ENCODE peak calls at places on chromosomes 16 and 17, in four cellular contexts. M is Peyer's patch, Y is PC-9, H is cardiac muscle cell. J is an unnamed sample.
A peak's percentile ranks its signal among the peaks of the same experiment; 100 is the strongest.

GRCh38 chr16:85395913-85396878 is 216.9 kb upstream of the GSE1 start:
- DNase-seq in M (no peak), Y (no peak), H (peak; percentile 48), J (no peak)

GRCh38 chr17:3959295-3959899 is 4.8 kb downstream of the ATP2A3 start:
- DNase-seq in M (peak; percentile 79), Y (peak; percentile 80), H (peak; percentile 14), J (no peak)

GRCh38 chr16:83400234-83400633 is 407.5 kb upstream of the HSBP1 start:
- DNase-seq in M (no peak), Y (no peak), H (peak; percentile 12), J (no peak)

GRCh38 chr17:38711792-38712571 is 6.9 kb downstream of the MLLT6 start:
- DNase-seq in M (no peak), Y (no peak), H (no peak), J (no peak)

GRCh38 chr16:48374255-48374654 is 11.0 kb downstream of the SIAH1 start:
- DNase-seq in M (no peak), Y (no peak), H (no peak), J (no peak)

GRCh38 chr17:48487221-48487620 is 43.6 kb downstream of the HOXB1 start:
- DNase-seq in M (no peak), Y (no peak), H (no peak), J (no peak)

GRCh38 chr16:26981266-26981938 is 85.3 kb upstream of the C16orf82 start:
- DNase-seq in M (no peak), Y (no peak), H (peak; percentile 5), J (no peak)

GRCh38 chr17:53950207-53950857 is 127.6 kb downstream of the KIF2B start:
- DNase-seq in M (no peak), Y (no peak), H (no peak), J (no peak)

GRCh38 chr17:57365420-57365819 is 109.1 kb downstream of the MSI2 start:
- DNase-seq in M (no peak), Y (no peak), H (peak; percentile 39), J (no peak)

GRCh38 chr17:48051706-48052486 is 3.7 kb downstream of the NFE2L1 start:
- DNase-seq in M (no peak), Y (peak; percentile 31), H (peak; percentile 99), J (no peak)

GRCh38 chr17:35774499-35774898 is 13.8 kb downstream of the C17orf50 start:
- DNase-seq in M (no peak), Y (no peak), H (peak; percentile 73), J (no peak)

GRCh38 chr17:17130077-17130844 is 75.9 kb downstream of the PLD6 start:
- DNase-seq in M (no peak), Y (no peak), H (no peak), J (no peak)

GRCh38 chr17:82736511-82737185 is 1.2 kb downstream of the FN3K start:
- DNase-seq in M (no peak), Y (no peak), H (no peak), J (no peak)

GRCh38 chr16:89899879-89900481 is 18.7 kb upstream of the MC1R start:
- DNase-seq in M (no peak), Y (no peak), H (no peak), J (no peak)

GRCh38 chr17:64109400-64109799 is 20.5 kb downstream of the ERN1 start:
- DNase-seq in M (no peak), Y (no peak), H (no peak), J (no peak)

GRCh38 chr17:63647065-63647725 is 25.0 kb downstream of the MAP3K3 start:
- DNase-seq in M (no peak), Y (peak; percentile 82), H (peak; percentile 73), J (no peak)

GRCh38 chr17:77286391-77286640 is 145.5 kb downstream of the SEC14L1 start:
- DNase-seq in M (no peak), Y (no peak), H (no peak), J (no peak)
- H3K4me3 ChIP-seq in M (no peak overlapping the region), Y (peak overlapping the region; percentile 72), H (no peak overlapping the region), J (no peak overlapping the region)

DNA sequence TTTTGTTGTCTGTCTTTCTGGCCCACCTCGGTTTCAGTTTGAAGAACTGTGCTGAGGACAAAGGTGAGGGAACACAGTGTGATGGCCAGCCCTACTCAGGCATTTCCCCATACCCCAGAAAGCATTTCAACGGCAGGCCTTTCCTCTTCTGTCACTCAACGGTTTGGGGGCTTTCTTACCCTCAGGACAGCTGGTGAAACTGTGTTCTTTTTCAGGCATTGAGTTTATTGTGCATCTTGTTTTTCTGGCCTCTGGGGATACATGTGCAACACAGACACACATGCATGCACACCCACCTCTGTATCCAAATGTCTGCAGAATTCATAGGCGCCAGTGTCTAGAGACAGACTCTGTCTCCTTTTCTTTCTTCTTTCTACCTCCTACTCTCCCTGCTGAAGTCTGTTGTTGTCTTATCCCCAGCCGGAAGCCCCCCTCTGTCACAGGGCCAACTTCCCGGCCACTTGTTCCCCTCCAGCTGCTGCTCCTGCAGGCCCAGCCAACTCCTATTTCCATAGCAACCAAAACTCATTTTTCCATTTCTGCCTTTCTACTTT is 17.0 kb downstream of the CHD9 start:
- DNase-seq in M (no peak), Y (no peak), H (peak; percentile 85), J (no peak)
- H3K27ac ChIP-seq in M (peak overlapping the region; percentile 3), Y (no peak overlapping the region), H (no peak overlapping the region), J (no peak overlapping the region)

GRCh38 chr17:78715876-78716275 is 66.2 kb downstream of the CYTH1 start:
- DNase-seq in M (no peak), Y (no peak), H (no peak), J (no peak)

GRCh38 chr17:78715000-78715771 is 66.9 kb downstream of the CYTH1 start:
- DNase-seq in M (no peak), Y (no peak), H (no peak), J (no peak)

GRCh38 chr17:78716814-78717393 is 65.2 kb downstream of the CYTH1 start:
- DNase-seq in M (peak; percentile 77), Y (no peak), H (peak; percentile 54), J (no peak)

GRCh38 chr17:78716292-78716691 is 65.8 kb downstream of the CYTH1 start:
- DNase-seq in M (no peak), Y (no peak), H (no peak), J (no peak)

GRCh38 chr17:78714534-78714933 is 67.5 kb downstream of the CYTH1 start:
- DNase-seq in M (no peak), Y (no peak), H (no peak), J (no peak)
- H3K4me1 ChIP-seq in M (peaks cover 6% of the 10 kb centered on the region), Y (no peaks in the 10 kb centered on the region), H (peaks cover 11% of the 10 kb centered on the region), J (peaks cover 89% of the 10 kb centered on the region)

DNA sequence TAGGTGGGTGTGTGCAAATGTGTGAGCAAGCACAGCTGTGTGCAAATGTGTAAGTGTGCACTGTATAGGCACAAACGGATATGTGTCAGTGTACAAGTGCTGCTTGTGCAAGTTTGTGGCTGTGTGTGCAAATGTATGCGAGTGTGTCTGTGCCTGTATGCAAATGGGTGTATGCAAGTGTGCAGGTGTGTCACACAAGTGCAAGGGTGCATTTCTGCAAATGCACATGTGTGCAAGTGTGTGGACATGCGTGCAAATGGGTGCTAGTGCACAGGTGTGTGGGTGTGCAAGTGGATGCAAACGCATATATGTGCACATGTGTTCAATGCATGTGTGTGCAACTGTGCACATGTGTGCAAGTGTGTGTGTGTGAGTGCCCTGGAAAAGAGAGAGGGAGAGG is 76.5 kb upstream of the TNRC6C start:
- DNase-seq in M (no peak), Y (no peak), H (no peak), J (no peak)
- H3K4me3 ChIP-seq in M (no peak overlapping the region), Y (no peak overlapping the region), H (no peak overlapping the region), J (peak overlapping the region; percentile 79)

DNA sequence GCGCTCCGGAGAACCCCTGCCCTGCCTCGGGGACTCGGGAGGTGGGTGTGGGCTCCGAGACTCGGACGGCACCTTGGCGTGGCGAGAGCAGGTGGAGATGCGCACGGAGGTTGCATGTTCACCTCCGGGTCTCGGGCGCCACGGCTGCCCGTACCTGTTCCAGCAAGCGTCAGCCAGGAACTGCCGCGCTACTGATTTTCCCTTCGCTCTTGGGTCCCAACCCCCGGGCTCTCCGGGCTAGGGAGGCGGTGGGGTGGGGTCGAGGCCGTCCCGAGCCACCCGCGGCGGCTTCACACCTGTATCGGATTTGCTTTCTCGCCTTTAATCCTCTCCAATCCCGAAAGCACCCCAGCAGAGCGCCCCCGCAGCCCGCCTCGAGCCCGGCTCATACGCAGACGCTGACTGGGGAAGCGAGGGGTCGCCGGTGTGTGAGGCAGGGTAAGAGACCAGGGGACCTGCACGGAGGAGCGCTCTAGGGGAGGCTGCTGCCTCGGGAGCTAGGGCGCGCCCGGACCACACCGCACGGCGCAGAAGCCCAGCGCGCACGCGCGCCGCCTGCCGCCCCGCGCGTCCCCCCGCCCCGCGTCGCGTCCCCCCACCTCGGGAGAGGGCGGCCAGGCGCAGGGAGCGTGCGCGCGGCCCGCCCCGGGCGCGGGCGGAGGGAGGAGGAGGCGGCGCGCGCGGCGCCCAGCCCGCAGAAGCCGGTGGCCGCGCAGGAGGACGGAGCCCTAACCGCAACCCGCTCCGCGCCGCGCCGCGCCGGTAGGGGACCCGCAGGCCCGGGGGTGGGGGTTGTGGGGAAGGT is at the start of gene DUSP14:
- DNase-seq in M (peak; percentile 85), Y (peak; percentile 50), H (peak; percentile 86), J (peak; percentile 75)
- H3K27ac ChIP-seq in M (peak within 1 kb of the TSS; percentile 82), Y (peak within 1 kb of the TSS; percentile 91), H (peak within 1 kb of the TSS; percentile 90), J (peak within 1 kb of the TSS; percentile 66)

J was measured in CD4-positive, CD25-positive, alpha-beta regulatory T cell.